ENCODE peak calls at places on chromosomes 12 and 14, in eight cellular contexts. A, M, B, D, N, O, E and G are unnamed samples.

GRCh38 chr12:124716208-124717141 is 147.2 kb downstream of the SCARB1 start:
- DNase-seq in A (no peak), D (no peak), N (no peak), M (no peak), E (no peak), B (no peak), O (no peak), G (no peak)

GRCh38 chr12:47280543-47281330 is 201.0 kb upstream of the AMIGO2 start:
- DNase-seq in A (peak), O (no peak), N (no peak), M (no peak), E (no peak), D (no peak), B (no peak), G (no peak)

GRCh38 chr14:89828473-89829200 is 125.9 kb downstream of the EFCAB11 start:
- DNase-seq in N (no peak), A (no peak), D (no peak), B (no peak), O (no peak), E (no peak), M (no peak), G (no peak)

GRCh38 chr14:92846162-92846897 is 52.2 kb downstream of the GOLGA5 start:
- DNase-seq in E (no peak), D (no peak), B (peak), N (peak), O (no peak), A (peak), M (no peak), G (no peak)

GRCh38 chr12:27015730-27016076 is 1.5 kb upstream of the TM7SF3 start:
- DNase-seq in A (peak), M (no peak), N (peak), O (no peak), B (peak), D (peak), E (no peak), G (no peak)

GRCh38 chr14:38808734-38809455 is 294.1 kb downstream of the SEC23A start:
- DNase-seq in E (no peak), D (peak), N (peak), A (peak), B (peak), O (peak), M (no peak), G (no peak)

GRCh38 chr12:56205445-56205844 is 16.2 kb upstream of the SMARCC2 start:
- DNase-seq in O (no peak), E (no peak), N (no peak), A (no peak), M (no peak), B (peak), D (no peak), G (no peak)

GRCh38 chr12:108649126-108649525 is 15.4 kb upstream of the SELPLG start:
- DNase-seq in D (no peak), E (no peak), N (no peak), A (no peak), M (no peak), B (no peak), O (no peak), G (no peak)

GRCh38 chr14:104559769-104560585 is 19.6 kb upstream of the C14orf180 start:
- DNase-seq in O (no peak), D (no peak), M (peak), N (no peak), E (no peak), A (no peak), B (no peak), G (no peak)

GRCh38 chr14:91835920-91836843 is 31.2 kb downstream of the TC2N start:
- DNase-seq in A (peak), M (peak), N (peak), B (peak), D (peak), O (peak), E (no peak), G (peak)

GRCh38 chr14:100193417-100194357 is 34.2 kb upstream of the DEGS2 start:
- DNase-seq in M (no peak), O (no peak), B (no peak), N (no peak), A (peak), E (no peak), D (no peak), G (peak)

GRCh38 chr12:82414926-82415325 is 56.6 kb downstream of the METTL25 start:
- DNase-seq in N (peak), A (peak), O (no peak), M (no peak), D (no peak), E (no peak), B (no peak), G (no peak)
- H3K27ac ChIP-seq in N (no peak), A (peak), O (no peak), M (no peak), D (no peak), E (no peak), B (no peak), G (no peak)

DNA sequence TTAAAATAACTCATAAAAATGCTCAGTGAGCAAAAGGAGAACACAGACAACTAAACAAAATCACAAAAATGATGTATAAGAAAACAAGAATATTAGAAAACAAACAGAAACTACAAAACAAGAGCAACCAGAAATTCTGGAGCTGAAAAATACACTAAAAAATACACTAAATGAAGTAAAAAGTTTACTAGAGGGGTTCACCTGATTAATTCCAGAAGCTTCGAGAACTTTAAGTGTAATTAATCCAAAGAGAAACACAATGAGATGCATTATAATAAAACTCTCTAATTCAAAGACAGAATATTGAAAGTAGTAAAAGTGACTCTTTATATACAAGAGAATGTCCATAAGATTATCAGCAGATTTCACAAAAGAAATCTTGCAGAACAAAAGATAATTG is 558.4 kb downstream of the CCER1 start:
- DNase-seq in M (no peak), A (no peak), E (no peak), B (no peak), O (no peak), N (no peak), D (no peak), G (no peak)
- TF ChIP-seq CTCF in M (no peak), A (no peak), E (no peak), B (no peak), O (no peak), N (no peak), D (no peak), G (no peak)

DNA sequence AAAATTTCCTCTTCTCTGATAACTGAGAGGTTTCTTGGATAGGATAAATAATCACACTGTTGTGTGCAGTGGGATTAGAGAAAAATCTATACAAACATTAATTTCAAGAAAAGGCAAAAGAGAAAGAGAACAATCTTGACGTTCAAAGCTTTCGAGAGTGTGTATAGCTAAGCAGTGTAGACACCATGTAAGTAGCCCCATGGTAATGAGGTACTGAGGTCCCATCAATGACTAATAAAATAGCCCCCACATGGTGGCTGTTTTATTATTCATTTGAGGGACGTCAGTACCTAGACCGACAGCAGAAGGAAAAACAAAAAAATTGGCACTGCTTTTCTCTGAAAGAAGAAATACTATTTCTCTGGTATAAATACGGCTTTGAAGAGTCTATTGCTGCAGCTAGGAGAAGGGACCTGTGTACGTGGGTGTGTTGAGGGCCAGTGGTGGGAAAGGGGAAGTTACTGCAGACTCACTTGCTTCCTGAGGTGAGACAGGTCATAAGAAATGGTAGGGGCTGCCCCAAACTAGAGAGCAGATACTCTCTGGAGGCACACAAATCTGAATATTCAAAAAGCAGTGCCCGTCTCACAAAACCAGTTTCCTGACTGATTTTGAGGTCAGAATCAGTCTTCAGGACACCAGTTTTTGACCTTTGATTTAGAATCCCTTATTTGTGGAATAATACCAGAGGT is 339.8 kb downstream of the EMP1 start:
- DNase-seq in N (no peak), E (no peak), M (no peak), O (no peak), D (no peak), A (no peak), B (no peak), G (no peak)
- H3K4me3 ChIP-seq in N (no peak), E (no peak), M (no peak), O (no peak), D (no peak), A (no peak), B (no peak), G (no peak)

DNA sequence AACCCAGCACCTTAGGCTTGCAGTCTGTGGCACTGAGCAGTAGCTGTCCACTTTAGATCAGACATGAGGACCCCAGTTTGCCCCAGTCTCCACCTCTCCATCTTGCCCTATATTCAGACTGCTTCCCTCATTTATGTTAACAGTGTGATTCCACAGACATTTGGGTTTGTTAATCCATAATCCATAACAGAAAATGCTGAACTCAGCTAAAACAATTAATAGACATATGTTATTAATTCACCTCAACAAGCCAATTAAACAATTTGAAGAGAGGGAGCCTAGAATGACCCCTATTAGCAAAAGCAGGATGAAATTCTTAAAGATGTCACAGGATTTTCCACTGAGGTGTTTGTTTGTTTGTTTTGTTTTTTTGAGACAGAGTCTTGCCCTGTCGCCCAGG is 9.1 kb downstream of the CDKL1 start:
- DNase-seq in D (no peak), E (no peak), B (no peak), M (no peak), N (no peak), A (no peak), O (no peak), G (no peak)
- H3K27ac ChIP-seq in D (no peak), E (no peak), B (no peak), M (no peak), N (no peak), A (no peak), O (no peak), G (no peak)

DNA sequence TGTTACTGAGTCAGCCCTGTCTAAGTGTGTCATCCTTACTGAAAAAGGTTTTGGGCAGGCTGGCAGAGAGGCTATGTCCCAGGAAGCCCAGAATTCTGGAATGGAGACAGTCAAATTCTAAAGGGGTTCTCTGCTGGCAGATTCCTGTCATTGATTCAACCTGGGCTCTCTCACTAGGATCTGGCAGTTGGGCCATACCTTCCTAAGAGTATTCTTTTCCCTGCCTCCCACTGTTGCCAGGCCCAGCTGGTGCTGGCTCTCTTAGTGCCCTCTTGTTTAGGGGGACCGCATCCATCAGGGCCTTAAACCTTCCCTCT is 85.0 kb upstream of the EGLN3 start:
- DNase-seq in M (no peak), E (no peak), O (no peak), N (no peak), B (no peak), A (no peak), D (no peak), G (no peak)
- TF ChIP-seq CTCF in M (no peak), E (no peak), O (no peak), N (no peak), B (no peak), A (no peak), D (no peak), G (no peak)

DNA sequence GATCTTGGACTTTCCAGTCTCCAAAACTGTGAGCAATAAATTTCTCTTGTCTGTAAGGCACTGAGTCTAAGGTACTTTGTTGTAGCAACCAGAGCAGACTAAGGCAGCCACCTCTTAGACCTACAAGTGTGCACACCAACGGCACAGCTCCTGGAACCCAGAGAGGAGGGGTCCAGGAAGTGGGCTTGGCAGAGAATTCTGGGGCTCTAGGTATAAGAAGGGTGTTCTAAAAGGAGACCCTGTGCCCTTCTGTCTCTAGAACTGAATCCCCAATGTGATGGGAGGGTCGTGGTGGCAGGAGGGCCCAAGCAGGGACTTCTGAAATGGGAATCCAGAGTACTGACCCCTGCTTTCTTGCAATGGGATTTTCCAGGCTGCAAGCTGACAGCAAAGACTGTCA is 13.5 kb upstream of the TFCP2 start:
- DNase-seq in D (no peak), A (no peak), O (no peak), N (no peak), B (no peak), E (no peak), M (no peak), G (no peak)
- H3K4me3 ChIP-seq in D (no peak), A (no peak), O (no peak), N (no peak), B (no peak), E (no peak), M (no peak), G (no peak)